ENCODE peak calls at places on chromosomes 6 and 20, in four cellular contexts. One of them, this sample, is unnamed. For H3K4me1, the result is how much of the 10 kb centered on the place peaks cover.

GRCh38 chr6:100449239-100449691 is 15.5 kb downstream of the SIM1 start:
- DNase-seq in trophoblast cell: no peak
- DNase-seq in IMR-90: no peak
- DNase-seq in neuronal stem cell: no peak
- DNase-seq in this sample: no peak

GRCh38 chr6:28982476-28983266 is 22.4 kb downstream of the ZNF311 start:
- DNase-seq in trophoblast cell: peak
- DNase-seq in IMR-90: peak
- DNase-seq in neuronal stem cell: peak
- DNase-seq in this sample: peak

GRCh38 chr6:31922942-31923341 is 4.6 kb upstream of the C2 start:
- DNase-seq in IMR-90: no peak
- DNase-seq in neuronal stem cell: no peak
- DNase-seq in trophoblast cell: no peak
- DNase-seq in this sample: no peak

GRCh38 chr6:74879234-74879633 is 326.6 kb downstream of the COL12A1 start:
- DNase-seq in trophoblast cell: no peak
- DNase-seq in neuronal stem cell: no peak
- DNase-seq in IMR-90: peak
- DNase-seq in this sample: peak

GRCh38 chr6:25229671-25230321 is 49.4 kb upstream of the CARMIL1 start:
- DNase-seq in neuronal stem cell: no peak
- DNase-seq in trophoblast cell: no peak
- DNase-seq in IMR-90: peak
- DNase-seq in this sample: peak

GRCh38 chr20:21238818-21239530 is 64.2 kb upstream of the XRN2 start:
- DNase-seq in trophoblast cell: no peak
- DNase-seq in neuronal stem cell: no peak
- DNase-seq in IMR-90: no peak
- DNase-seq in this sample: no peak

GRCh38 chr20:58039569-58040092 is 188.8 kb downstream of the ANKRD60 start:
- DNase-seq in neuronal stem cell: no peak
- DNase-seq in trophoblast cell: no peak
- DNase-seq in IMR-90: no peak
- DNase-seq in this sample: no peak

GRCh38 chr6:132244744-132245143 is 156.5 kb downstream of the MOXD1 start:
- DNase-seq in IMR-90: no peak
- DNase-seq in trophoblast cell: no peak
- DNase-seq in neuronal stem cell: no peak
- DNase-seq in this sample: no peak

GRCh38 chr20:61742097-61742805 is 323.4 kb downstream of the TAF4 start:
- DNase-seq in trophoblast cell: no peak
- DNase-seq in IMR-90: no peak
- DNase-seq in neuronal stem cell: no peak
- DNase-seq in this sample: no peak

GRCh38 chr6:13712485-13712990 is 903 bp upstream of the RANBP9 start:
- DNase-seq in IMR-90: peak
- DNase-seq in neuronal stem cell: no peak
- DNase-seq in trophoblast cell: no peak
- DNase-seq in this sample: no peak

GRCh38 chr6:13709698-13710551 is 1.7 kb downstream of the RANBP9 start:
- DNase-seq in trophoblast cell: no peak
- DNase-seq in neuronal stem cell: no peak
- DNase-seq in IMR-90: peak
- DNase-seq in this sample: peak

GRCh38 chr6:13710552-13711383 is 867 bp downstream of the RANBP9 start:
- DNase-seq in IMR-90: no peak
- DNase-seq in trophoblast cell: peak
- DNase-seq in neuronal stem cell: peak
- DNase-seq in this sample: peak

GRCh38 chr6:13711726-13712484 is at the start of gene RANBP9:
- DNase-seq in neuronal stem cell: peak
- DNase-seq in IMR-90: peak
- DNase-seq in trophoblast cell: peak
- DNase-seq in this sample: peak

GRCh38 chr6:13711384-13711725 is 280 bp downstream of the RANBP9 start:
- DNase-seq in trophoblast cell: peak
- DNase-seq in IMR-90: no peak
- DNase-seq in neuronal stem cell: no peak
- DNase-seq in this sample: peak
- H3K4ac ChIP-seq in trophoblast cell: peak
- H3K4ac ChIP-seq in IMR-90: no peak
- H3K4ac ChIP-seq in neuronal stem cell: no peak
- H3K4ac ChIP-seq in this sample: peak

GRCh38 chr6:157148391-157149323 is 174.7 kb downstream of the TMEM242 start:
- DNase-seq in neuronal stem cell: no peak
- DNase-seq in IMR-90: peak
- DNase-seq in trophoblast cell: peak
- DNase-seq in this sample: peak

GRCh38 chr6:157145656-157146285 is 177.5 kb downstream of the TMEM242 start:
- DNase-seq in trophoblast cell: no peak
- DNase-seq in IMR-90: peak
- DNase-seq in neuronal stem cell: no peak
- DNase-seq in this sample: no peak

GRCh38 chr6:157143171-157143884 is 180.0 kb downstream of the TMEM242 start:
- DNase-seq in IMR-90: peak
- DNase-seq in trophoblast cell: no peak
- DNase-seq in neuronal stem cell: no peak
- DNase-seq in this sample: peak

GRCh38 chr6:157144861-157145260 is 178.5 kb downstream of the TMEM242 start:
- DNase-seq in IMR-90: no peak
- DNase-seq in neuronal stem cell: no peak
- DNase-seq in trophoblast cell: no peak
- DNase-seq in this sample: no peak

GRCh38 chr6:157143885-157144795 is 179.2 kb downstream of the TMEM242 start:
- DNase-seq in trophoblast cell: no peak
- DNase-seq in neuronal stem cell: no peak
- DNase-seq in IMR-90: peak
- DNase-seq in this sample: no peak
- H3K4me1 ChIP-seq in trophoblast cell: under half
- H3K4me1 ChIP-seq in neuronal stem cell: under half
- H3K4me1 ChIP-seq in IMR-90: under half
- H3K4me1 ChIP-seq in this sample: under half

DNA sequence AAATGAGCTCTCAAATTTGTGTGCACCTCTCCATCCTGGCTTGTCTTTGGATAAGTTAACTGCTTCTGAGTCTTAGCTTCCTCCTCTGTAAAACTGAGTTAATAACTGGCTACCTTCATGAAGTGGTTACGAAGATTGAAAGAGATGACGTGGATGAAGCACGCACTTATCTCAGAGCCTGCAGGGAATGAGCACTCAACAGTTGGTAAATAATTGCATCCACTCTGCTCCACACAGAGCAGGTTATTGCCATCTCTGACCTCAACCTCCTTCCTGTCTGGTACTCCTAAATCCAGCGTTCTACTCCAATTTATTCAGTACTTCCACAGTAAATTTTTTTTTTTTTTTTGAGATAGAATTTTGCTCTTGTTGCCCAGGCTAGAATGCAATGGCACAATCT is 6.9 kb downstream of the AURKA start:
- DNase-seq in trophoblast cell: no peak
- DNase-seq in IMR-90: no peak
- DNase-seq in neuronal stem cell: no peak
- DNase-seq in this sample: no peak
- H3K23ac ChIP-seq in trophoblast cell: no peak
- H3K23ac ChIP-seq in IMR-90: no peak
- H3K23ac ChIP-seq in neuronal stem cell: no peak
- H3K23ac ChIP-seq in this sample: no peak

GRCh38 chr6:44247338-44248302 is 719 bp downstream of the HSP90AB1 start:
- DNase-seq in IMR-90: peak
- DNase-seq in trophoblast cell: peak
- DNase-seq in neuronal stem cell: no peak
- DNase-seq in this sample: peak
- H3K4ac ChIP-seq in IMR-90: peak
- H3K4ac ChIP-seq in trophoblast cell: peak
- H3K4ac ChIP-seq in neuronal stem cell: peak
- H3K4ac ChIP-seq in this sample: no peak

GRCh38 chr6:138455746-138456392 is 43.4 kb downstream of the NHSL1 start:
- DNase-seq in IMR-90: peak
- DNase-seq in neuronal stem cell: no peak
- DNase-seq in trophoblast cell: no peak
- DNase-seq in this sample: no peak

GRCh38 chr6:138451043-138451442 is 47.0 kb downstream of the HEBP2 start:
- DNase-seq in trophoblast cell: no peak
- DNase-seq in neuronal stem cell: no peak
- DNase-seq in IMR-90: no peak
- DNase-seq in this sample: no peak

GRCh38 chr6:138450445-138450844 is 46.4 kb downstream of the HEBP2 start:
- DNase-seq in trophoblast cell: no peak
- DNase-seq in IMR-90: no peak
- DNase-seq in neuronal stem cell: no peak
- DNase-seq in this sample: no peak

GRCh38 chr6:138456393-138456775 is 42.9 kb downstream of the NHSL1 start:
- DNase-seq in neuronal stem cell: no peak
- DNase-seq in IMR-90: no peak
- DNase-seq in trophoblast cell: no peak
- DNase-seq in this sample: no peak

GRCh38 chr6:138454976-138455706 is 44.2 kb downstream of the NHSL1 start:
- DNase-seq in trophoblast cell: no peak
- DNase-seq in IMR-90: no peak
- DNase-seq in neuronal stem cell: no peak
- DNase-seq in this sample: no peak
- H3K4me1 ChIP-seq in trophoblast cell: under half
- H3K4me1 ChIP-seq in IMR-90: under half
- H3K4me1 ChIP-seq in neuronal stem cell: under half
- H3K4me1 ChIP-seq in this sample: under half

DNA sequence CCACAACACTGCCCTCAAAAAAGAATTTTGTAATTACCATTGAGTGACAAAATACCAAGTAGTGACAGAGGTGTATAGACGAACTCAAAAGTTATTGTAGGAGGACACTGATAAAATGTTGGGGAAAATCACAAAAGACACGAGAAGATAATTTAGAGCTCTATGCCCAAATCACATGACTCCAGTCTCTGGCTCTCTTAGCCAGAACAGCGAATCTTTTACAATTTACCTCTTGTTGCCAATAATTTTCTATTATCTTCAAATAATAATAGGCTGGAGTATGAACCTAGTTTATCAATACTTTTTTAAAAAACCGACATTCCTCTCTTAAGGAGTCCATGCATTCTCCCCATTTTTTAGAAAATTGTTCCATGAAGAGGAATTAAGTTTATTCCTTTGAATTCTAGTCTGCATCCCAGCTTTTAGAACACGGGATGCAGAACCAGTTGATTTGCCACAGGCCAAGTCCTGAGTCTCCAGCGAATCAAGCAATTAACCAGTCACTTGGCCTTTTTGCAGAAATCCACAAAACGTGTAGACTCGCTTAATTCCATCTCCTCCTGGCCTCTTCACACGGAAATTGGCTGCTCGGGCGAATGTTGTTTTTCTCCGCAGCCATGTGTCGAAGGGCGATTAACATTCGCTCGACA is 507 bp upstream of the RIPPLY2 start:
- DNase-seq in neuronal stem cell: no peak
- DNase-seq in trophoblast cell: no peak
- DNase-seq in IMR-90: no peak
- DNase-seq in this sample: no peak
- H3K23ac ChIP-seq in neuronal stem cell: peak
- H3K23ac ChIP-seq in trophoblast cell: no peak
- H3K23ac ChIP-seq in IMR-90: no peak
- H3K23ac ChIP-seq in this sample: no peak

This sample was measured in mesenchymal stem cell.